ENCODE peak calls at places on chromosomes 4 and X, in ten cellular contexts. Z, M, Q, I, H, R, N, E, K and C are unnamed samples.

GRCh38 chr4:7712021-7712420 is 227.6 kb downstream of the AFAP1 start:
- DNase-seq in Z (no peak), M (no peak), Q (no peak), I (no peak), H (no peak), R (no peak), N (no peak), E (no peak), K (no peak), C (no peak)

GRCh38 chr4:88333741-88334405 is 44.8 kb upstream of the HERC6 start:
- DNase-seq in Z (no peak), M (no peak), Q (no peak), I (no peak), H (no peak), R (no peak), N (no peak), E (peak), K (peak), C (no peak)

GRCh38 chr4:15479089-15479912 is 9.6 kb downstream of the CC2D2A start:
- DNase-seq in Z (peak), M (peak), Q (no peak), I (peak), H (peak), R (peak), N (peak), E (peak), K (peak), C (peak)

GRCh38 chr4:151197258-151197657 is 79.7 kb upstream of the PRSS48 start:
- DNase-seq in Z (no peak), M (no peak), Q (no peak), I (no peak), H (no peak), R (no peak), N (no peak), E (no peak), K (peak), C (no peak)

GRCh38 chrX:130094712-130095111 is 15.6 kb downstream of the ELF4 start:
- DNase-seq in Z (no peak), M (no peak), Q (no peak), I (no peak), H (no peak), R (no peak), N (no peak), E (no peak), K (no peak), C (no peak)

GRCh38 chrX:48958635-48959094 is 1.3 kb upstream of the OTUD5 start:
- DNase-seq in Z (no peak), M (no peak), Q (no peak), I (no peak), H (peak), R (no peak), N (no peak), E (peak), K (peak), C (no peak)

GRCh38 chr4:186700746-186701145 is 22.9 kb downstream of the FAT1 start:
- DNase-seq in Z (no peak), M (no peak), Q (no peak), I (no peak), H (no peak), R (no peak), N (no peak), E (no peak), K (peak), C (no peak)

GRCh38 chr4:156790866-156791265 is 180.7 kb downstream of the PDGFC start:
- DNase-seq in Z (no peak), M (no peak), Q (no peak), I (no peak), H (no peak), R (no peak), N (no peak), E (peak), K (peak), C (no peak)

GRCh38 chr4:64890131-64890710 is 481.0 kb upstream of the TECRL start:
- DNase-seq in Z (no peak), M (no peak), Q (no peak), I (no peak), H (no peak), R (no peak), N (no peak), E (no peak), K (no peak), C (no peak)

GRCh38 chr4:152106781-152107321 is 346.0 kb upstream of the GATB start:
- DNase-seq in Z (no peak), M (no peak), Q (no peak), I (no peak), H (no peak), R (no peak), N (no peak), E (no peak), K (peak), C (no peak)

GRCh38 chr4:7799723-7800122 is 139.9 kb downstream of the AFAP1 start:
- DNase-seq in Z (no peak), M (no peak), Q (no peak), I (no peak), H (no peak), R (no peak), N (no peak), E (no peak), K (no peak), C (no peak)

GRCh38 chr4:5998333-5998936 is 19.8 kb downstream of the C4orf50 start:
- DNase-seq in Z (peak), M (peak), Q (peak), I (peak), H (peak), R (peak), N (peak), E (peak), K (peak), C (peak)

GRCh38 chr4:177554966-177555574 is 112.8 kb upstream of the AGA start:
- DNase-seq in Z (no peak), M (no peak), Q (no peak), I (no peak), H (peak), R (no peak), N (peak), E (peak), K (peak), C (peak)

GRCh38 chr4:4919926-4920325 is 60.5 kb downstream of the MSX1 start:
- DNase-seq in Z (no peak), M (no peak), Q (no peak), I (no peak), H (no peak), R (no peak), N (no peak), E (no peak), K (no peak), C (no peak)

GRCh38 chr4:7890635-7891393 is 48.8 kb downstream of the AFAP1 start:
- DNase-seq in Z (no peak), M (no peak), Q (no peak), I (no peak), H (no peak), R (no peak), N (no peak), E (peak), K (peak), C (no peak)

GRCh38 chr4:20251061-20251795 is 477 bp upstream of the SLIT2 start:
- DNase-seq in Z (no peak), M (no peak), Q (no peak), I (no peak), H (no peak), R (no peak), N (no peak), E (peak), K (peak), C (peak)

GRCh38 chr4:155999743-156000142 is 46.1 kb upstream of the CTSO start:
- DNase-seq in Z (peak), M (peak), Q (no peak), I (no peak), H (peak), R (no peak), N (peak), E (peak), K (peak), C (no peak)

GRCh38 chrX:69145714-69146113 is 19.5 kb downstream of the PJA1 start:
- DNase-seq in Z (no peak), M (no peak), Q (no peak), I (no peak), H (no peak), R (no peak), N (no peak), E (no peak), K (no peak), C (no peak)

GRCh38 chr4:42638993-42639392 is 17.9 kb downstream of the ATP8A1 start:
- DNase-seq in Z (no peak), M (no peak), Q (no peak), I (no peak), H (no peak), R (no peak), N (peak), E (no peak), K (no peak), C (peak)

GRCh38 chr4:139622856-139623255 is 42.8 kb upstream of the MGST2 start:
- DNase-seq in Z (no peak), M (no peak), Q (no peak), I (no peak), H (no peak), R (no peak), N (no peak), E (no peak), K (no peak), C (no peak)

GRCh38 chr4:8019396-8020365 is 80.0 kb upstream of the AFAP1 start:
- DNase-seq in Z (no peak), M (no peak), Q (no peak), I (no peak), H (peak), R (peak), N (no peak), E (no peak), K (no peak), C (no peak)

GRCh38 chrX:43949669-43950068 is 23.5 kb downstream of the NDP start:
- DNase-seq in Z (peak), M (peak), Q (peak), I (peak), H (peak), R (no peak), N (no peak), E (no peak), K (no peak), C (no peak)

GRCh38 chrX:96721398-96721797 is 36.8 kb downstream of the DIAPH2 start:
- DNase-seq in Z (no peak), M (no peak), Q (no peak), I (no peak), H (peak), R (no peak), N (peak), E (peak), K (peak), C (peak)

GRCh38 chr4:182922551-182923284 is 5.5 kb upstream of the DCTD start:
- DNase-seq in Z (no peak), M (no peak), Q (no peak), I (no peak), H (peak), R (no peak), N (no peak), E (peak), K (peak), C (no peak)

GRCh38 chr4:140052050-140052449 is 101.9 kb downstream of the MAML3 start:
- DNase-seq in Z (peak), M (peak), Q (peak), I (no peak), H (peak), R (peak), N (peak), E (peak), K (peak), C (peak)

GRCh38 chr4:153514001-153514526 is 47.9 kb downstream of the TMEM131L start:
- DNase-seq in Z (no peak), M (peak), Q (no peak), I (no peak), H (no peak), R (no peak), N (no peak), E (peak), K (peak), C (no peak)

GRCh38 chrX:16807548-16807947 is 21.3 kb downstream of the TXLNG start:
- DNase-seq in Z (no peak), M (no peak), Q (no peak), I (no peak), H (peak), R (no peak), N (no peak), E (no peak), K (peak), C (no peak)

GRCh38 chrX:134658421-134658896 is at the start of gene PLAC1:
- DNase-seq in Z (no peak), M (no peak), Q (no peak), I (no peak), H (no peak), R (no peak), N (no peak), E (no peak), K (no peak), C (no peak)

GRCh38 chr4:127783026-127783769 is 1.1 kb downstream of the HSPA4L start:
- DNase-seq in Z (peak), M (peak), Q (no peak), I (peak), H (peak), R (peak), N (no peak), E (peak), K (peak), C (no peak)

GRCh38 chrX:16445166-16445752 is 204.7 kb upstream of the S100G start:
- DNase-seq in Z (peak), M (peak), Q (peak), I (no peak), H (peak), R (no peak), N (peak), E (peak), K (peak), C (peak)

GRCh38 chr4:40283413-40283812 is 51.7 kb upstream of the CHRNA9 start:
- DNase-seq in Z (no peak), M (no peak), Q (no peak), I (no peak), H (peak), R (no peak), N (no peak), E (no peak), K (no peak), C (no peak)

GRCh38 chr4:41359836-41360213 is 103.1 kb downstream of the UCHL1 start:
- DNase-seq in Z (no peak), M (no peak), Q (no peak), I (no peak), H (no peak), R (no peak), N (no peak), E (no peak), K (no peak), C (no peak)

GRCh38 chr4:41360214-41360910 is 103.6 kb downstream of the UCHL1 start:
- DNase-seq in Z (peak), M (no peak), Q (no peak), I (peak), H (peak), R (peak), N (peak), E (peak), K (peak), C (peak)

GRCh38 chr4:41361831-41362646 is 105.3 kb downstream of the UCHL1 start:
- DNase-seq in Z (no peak), M (no peak), Q (no peak), I (no peak), H (no peak), R (no peak), N (no peak), E (no peak), K (no peak), C (no peak)

GRCh38 chr4:41362647-41363383 is 106.1 kb downstream of the UCHL1 start:
- DNase-seq in Z (peak), M (no peak), Q (no peak), I (no peak), H (no peak), R (no peak), N (no peak), E (no peak), K (no peak), C (no peak)

GRCh38 chr4:41360911-41361830 is 104.4 kb downstream of the UCHL1 start:
- DNase-seq in Z (peak), M (no peak), Q (no peak), I (peak), H (peak), R (peak), N (no peak), E (peak), K (peak), C (peak)
- TF ChIP-seq CTCF in Z (no peak), M (no peak), Q (no peak), I (no peak), H (no peak), R (no peak), N (no peak), E (no peak), K (no peak), C (no peak)

GRCh38 chrX:9682456-9682855 is 83.2 kb downstream of the GPR143 start:
- DNase-seq in Z (no peak), M (no peak), Q (no peak), I (no peak), H (peak), R (no peak), N (no peak), E (peak), K (peak), C (no peak)
- TF ChIP-seq CTCF in Z (no peak), M (no peak), Q (no peak), I (peak), H (peak), R (no peak), N (no peak), E (peak), K (peak), C (no peak)

GRCh38 chr4:53508446-53508845 is 82.8 kb downstream of the LNX1 start:
- DNase-seq in Z (no peak), M (no peak), Q (no peak), I (no peak), H (no peak), R (no peak), N (no peak), E (peak), K (peak), C (no peak)
- TF ChIP-seq CTCF in Z (no peak), M (no peak), Q (no peak), I (no peak), H (no peak), R (no peak), N (no peak), E (no peak), K (peak), C (no peak)

GRCh38 chr4:144574509-144574908 is 71.4 kb upstream of the HHIP start:
- DNase-seq in Z (no peak), M (no peak), Q (no peak), I (no peak), H (no peak), R (no peak), N (no peak), E (no peak), K (no peak), C (no peak)

GRCh38 chr4:144574004-144574403 is 72.0 kb upstream of the HHIP start:
- DNase-seq in Z (no peak), M (no peak), Q (no peak), I (no peak), H (no peak), R (no peak), N (no peak), E (no peak), K (no peak), C (no peak)

GRCh38 chr4:144575181-144575580 is 70.8 kb upstream of the HHIP start:
- DNase-seq in Z (no peak), M (no peak), Q (no peak), I (no peak), H (peak), R (no peak), N (no peak), E (no peak), K (no peak), C (no peak)

DNA sequence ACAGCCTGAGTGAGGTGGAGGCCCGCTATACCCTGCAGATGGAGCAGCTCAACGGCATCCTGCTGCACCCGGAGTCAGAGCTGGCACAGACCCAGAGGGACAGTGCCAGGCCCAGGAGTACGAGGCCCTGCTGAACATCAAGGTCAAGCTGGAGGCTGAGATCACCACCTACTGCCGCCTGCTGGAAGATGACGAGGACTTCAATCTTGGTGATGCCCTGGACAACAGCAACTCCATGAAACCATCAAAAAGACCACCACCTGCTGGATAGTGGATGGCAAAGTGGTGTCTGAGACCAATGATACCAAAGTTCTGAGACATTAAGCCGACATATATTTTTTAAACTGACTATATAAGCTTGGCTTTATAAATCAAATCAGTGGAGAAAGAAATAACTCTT is 73.3 kb upstream of the HHIP start:
- DNase-seq in Z (peak), M (no peak), Q (no peak), I (no peak), H (no peak), R (no peak), N (no peak), E (no peak), K (no peak), C (no peak)
- TF ChIP-seq CTCF in Z (no peak), M (peak), Q (no peak), I (no peak), H (peak), R (no peak), N (no peak), E (peak), K (no peak), C (peak)

DNA sequence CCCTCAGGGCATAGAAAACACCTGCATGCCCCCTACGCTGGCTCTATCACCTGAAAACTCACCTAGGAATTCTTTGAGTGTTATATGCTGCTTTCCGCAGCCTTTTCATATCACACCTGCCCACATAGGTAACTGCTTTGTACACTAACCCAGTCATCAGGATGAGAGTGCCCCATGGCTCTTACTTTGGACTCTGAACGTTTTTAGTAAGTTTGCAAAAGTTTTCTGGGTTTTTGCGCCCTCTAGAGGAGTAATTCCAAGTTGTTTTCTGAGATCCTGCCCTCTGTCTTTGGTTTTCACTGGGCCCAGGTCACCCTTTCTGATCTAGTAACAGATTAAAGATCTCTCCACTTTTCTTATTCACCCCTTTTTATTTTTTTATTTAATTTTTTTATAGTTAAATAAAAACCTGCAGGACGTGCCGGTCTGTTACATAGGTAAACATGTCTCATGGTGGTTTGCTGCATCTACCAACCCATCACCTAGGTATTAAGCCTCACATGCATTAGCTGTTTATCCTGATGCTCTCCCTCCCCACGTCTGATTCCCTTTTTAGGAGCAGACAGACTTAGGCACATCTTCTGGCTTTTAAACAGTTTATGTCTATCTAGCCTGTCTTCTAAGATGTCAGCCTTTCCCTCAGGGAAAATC is 139.2 kb downstream of the NWD2 start:
- DNase-seq in Z (no peak), M (peak), Q (no peak), I (no peak), H (peak), R (no peak), N (peak), E (peak), K (peak), C (peak)
- TF ChIP-seq CTCF in Z (peak), M (peak), Q (peak), I (peak), H (peak), R (peak), N (peak), E (peak), K (peak), C (peak)

GRCh38 chr4:102578270-102578669 is 77.1 kb downstream of the NFKB1 start:
- DNase-seq in Z (no peak), M (no peak), Q (no peak), I (no peak), H (no peak), R (no peak), N (no peak), E (no peak), K (no peak), C (no peak)

GRCh38 chr4:102575369-102576129 is 74.4 kb downstream of the NFKB1 start:
- DNase-seq in Z (no peak), M (no peak), Q (no peak), I (no peak), H (no peak), R (no peak), N (no peak), E (peak), K (no peak), C (no peak)

GRCh38 chr4:102580463-102580842 is 79.3 kb downstream of the NFKB1 start:
- DNase-seq in Z (no peak), M (no peak), Q (no peak), I (no peak), H (peak), R (no peak), N (no peak), E (no peak), K (no peak), C (no peak)

GRCh38 chr4:102579794-102580462 is 78.8 kb downstream of the NFKB1 start:
- DNase-seq in Z (no peak), M (no peak), Q (no peak), I (no peak), H (no peak), R (no peak), N (no peak), E (no peak), K (no peak), C (no peak)

DNA sequence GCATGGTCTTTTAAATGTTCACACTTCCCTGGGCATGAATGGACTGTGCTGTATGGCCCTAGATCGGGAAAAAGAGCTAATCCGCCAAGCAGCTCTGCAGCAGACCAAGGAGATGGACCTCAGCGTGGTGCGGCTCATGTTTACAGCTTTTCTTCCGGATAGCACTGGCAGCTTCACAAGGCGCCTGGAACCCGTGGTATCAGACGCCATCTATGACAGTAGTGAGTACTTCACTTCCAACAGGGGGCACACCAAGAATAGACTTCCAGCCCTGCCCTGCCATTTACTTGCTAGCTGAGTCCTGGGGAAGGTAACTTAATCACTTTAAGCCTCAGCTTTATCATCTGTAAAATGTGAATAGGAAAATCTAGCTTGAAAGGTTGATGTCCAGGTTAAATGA is 77.7 kb downstream of the NFKB1 start:
- DNase-seq in Z (peak), M (no peak), Q (no peak), I (no peak), H (peak), R (no peak), N (no peak), E (peak), K (peak), C (no peak)
- TF ChIP-seq CTCF in Z (no peak), M (peak), Q (no peak), I (peak), H (no peak), R (no peak), N (no peak), E (peak), K (no peak), C (peak)